ENCODE peak calls at places on chromosomes 11 and 22, in nine cellular contexts. Z is neural progenitor cell, B is K562, C is HCT116, F is mammary epithelial cell, M is PC-3, J is PC-9, K is hepatocyte, R is HepG2. X is an unnamed sample.
A peak's percentile ranks its signal among the peaks of the same experiment; 100 is the strongest.

GRCh38 chr11:26228778-26229177 is 103.2 kb upstream of the ANO3 start:
- DNase-seq in Z (no peak), B (no peak), C (no peak), F (no peak), M (peak; percentile 23), J (no peak), K (no peak), R (no peak), X (no peak)

GRCh38 chr11:34189191-34189590 is 83.8 kb downstream of the NAT10 start:
- DNase-seq in Z (no peak), B (no peak), C (no peak), F (no peak), M (no peak), J (no peak), K (no peak), R (no peak), X (no peak)

GRCh38 chr11:44595964-44596381 is 30.5 kb downstream of the CD82 start:
- DNase-seq in Z (no peak), B (no peak), C (no peak), F (no peak), M (no peak), J (no peak), K (no peak), R (no peak), X (peak; percentile 52)

GRCh38 chr11:72224587-72225410 is at the start of gene INPPL1:
- DNase-seq in Z (peak; percentile 85), B (peak; percentile 62), C (no peak), F (peak; percentile 35), M (peak; percentile 43), J (no peak), K (peak; percentile 87), R (no peak), X (peak; percentile 28)

GRCh38 chr11:125979521-125979920 is 33.7 kb downstream of the VSIG10L2 start:
- DNase-seq in Z (no peak), B (no peak), C (no peak), F (no peak), M (no peak), J (no peak), K (no peak), R (no peak), X (no peak)

GRCh38 chr22:41480397-41480735 is 11.4 kb downstream of the ACO2 start:
- DNase-seq in Z (no peak), B (no peak), C (no peak), F (no peak), M (no peak), J (no peak), K (peak; percentile 68), R (no peak), X (peak; percentile 86)

GRCh38 chr11:117970400-117971024 is 15.7 kb upstream of the IL10RA start:
- DNase-seq in Z (no peak), B (no peak), C (no peak), F (peak; percentile 71), M (peak; percentile 46), J (peak; percentile 54), K (no peak), R (no peak), X (no peak)

GRCh38 chr11:7056828-7057513 is 31.8 kb upstream of the RBMXL2 start:
- DNase-seq in Z (no peak), B (no peak), C (no peak), F (no peak), M (no peak), J (no peak), K (no peak), R (no peak), X (peak; percentile 1)

GRCh38 chr22:33923660-33924246 is 3.5 kb upstream of the LARGE1 start:
- DNase-seq in Z (peak; percentile 94), B (peak; percentile 28), C (peak; percentile 27), F (peak; percentile 59), M (peak; percentile 56), J (peak; percentile 55), K (peak; percentile 91), R (peak; percentile 67), X (peak; percentile 59)

GRCh38 chr11:127711748-127712147 is 711.2 kb upstream of the KIRREL3 start:
- DNase-seq in Z (no peak), B (no peak), C (no peak), F (no peak), M (no peak), J (no peak), K (no peak), R (no peak), X (no peak)

GRCh38 chr11:127713226-127713625 is 712.7 kb upstream of the KIRREL3 start:
- DNase-seq in Z (no peak), B (no peak), C (no peak), F (no peak), M (no peak), J (no peak), K (no peak), R (no peak), X (no peak)

DNA sequence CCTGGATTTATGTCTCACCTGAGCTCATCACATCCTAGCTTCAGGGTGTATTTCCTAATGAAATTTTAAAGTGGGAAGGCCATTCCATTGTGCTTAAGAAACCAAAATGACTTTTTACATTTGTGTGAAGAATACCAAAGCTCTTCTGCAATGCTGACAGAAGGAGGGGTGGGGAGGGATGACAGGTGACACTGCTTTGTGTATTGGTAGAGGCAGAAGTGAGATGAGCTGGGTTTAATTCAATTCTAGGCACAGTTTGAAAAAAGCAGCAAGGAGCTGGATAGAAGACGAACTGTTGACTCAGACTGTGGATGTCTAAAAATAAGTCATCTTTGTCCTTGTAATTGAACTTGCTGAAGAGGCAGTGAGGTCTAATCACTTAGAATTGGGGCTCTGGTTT is 710.3 kb upstream of the KIRREL3 start:
- DNase-seq in Z (no peak), B (no peak), C (no peak), F (no peak), M (no peak), J (no peak), K (no peak), R (no peak), X (no peak)
- TF ChIP-seq EZH2 in Z (no peak), B (no peak), C (no peak), F (no peak), M (no peak), J (no peak), K (no peak), R (no peak), X (no peak)

GRCh38 chr11:3836903-3837302 is 3.9 kb downstream of the RHOG start:
- DNase-seq in Z (no peak), B (peak; percentile 39), C (no peak), F (no peak), M (no peak), J (no peak), K (no peak), R (no peak), X (no peak)

GRCh38 chr11:3835100-3835485 is 5.7 kb downstream of the RHOG start:
- DNase-seq in Z (no peak), B (peak; percentile 32), C (no peak), F (no peak), M (no peak), J (no peak), K (peak; percentile 19), R (no peak), X (no peak)

GRCh38 chr11:3837793-3838192 is 3.0 kb downstream of the RHOG start:
- DNase-seq in Z (no peak), B (peak; percentile 32), C (no peak), F (no peak), M (no peak), J (no peak), K (no peak), R (no peak), X (no peak)

GRCh38 chr11:3834349-3835099 is 6.2 kb downstream of the RHOG start:
- DNase-seq in Z (no peak), B (peak; percentile 78), C (no peak), F (no peak), M (no peak), J (no peak), K (no peak), R (no peak), X (no peak)

GRCh38 chr11:3835752-3836151 is 5.0 kb downstream of the RHOG start:
- DNase-seq in Z (no peak), B (no peak), C (no peak), F (no peak), M (no peak), J (no peak), K (no peak), R (no peak), X (no peak)
- TF ChIP-seq CTCF in Z (no peak), B (no peak), C (no peak), F (no peak), M (no peak), J (no peak), K (no peak), R (no peak), X (no peak)

DNA sequence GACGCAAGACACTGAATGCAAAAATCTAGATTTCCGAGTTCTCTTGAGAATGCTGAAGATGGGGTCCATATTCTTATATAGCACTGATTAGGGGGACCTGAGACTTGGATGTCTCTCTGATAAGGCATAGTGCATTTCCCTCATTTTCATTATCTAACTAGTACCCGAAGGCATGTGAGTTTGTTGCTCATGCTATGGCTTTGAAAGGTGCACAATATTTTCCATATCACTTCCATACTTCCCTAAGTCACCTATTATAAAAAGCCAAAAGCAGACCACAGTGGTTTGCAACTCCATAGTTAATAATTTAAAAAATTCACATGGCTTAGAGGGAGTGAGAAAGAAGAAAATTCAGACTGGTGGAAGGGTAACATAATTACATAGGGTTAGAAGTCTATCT is 1.7 kb downstream of the BTBD10 start:
- DNase-seq in Z (no peak), B (no peak), C (no peak), F (no peak), M (no peak), J (no peak), K (no peak), R (no peak), X (no peak)
- H3K4me3 ChIP-seq in Z (no peak overlapping the region), B (no peak overlapping the region), C (no peak overlapping the region), F (peak overlapping the region; percentile 72), M (peak overlapping the region; percentile 92), J (peak overlapping the region; percentile 94), K (no peak overlapping the region), R (peak overlapping the region; percentile 5), X (no peak overlapping the region)

GRCh38 chr11:11432621-11433319 is 79.7 kb upstream of the CSNK2A3 start:
- DNase-seq in Z (no peak), B (no peak), C (no peak), F (no peak), M (peak; percentile 75), J (no peak), K (no peak), R (no peak), X (no peak)

GRCh38 chr11:11436715-11437313 is 83.8 kb upstream of the CSNK2A3 start:
- DNase-seq in Z (no peak), B (no peak), C (no peak), F (no peak), M (no peak), J (no peak), K (no peak), R (no peak), X (no peak)

GRCh38 chr11:11430431-11430830 is 77.4 kb upstream of the CSNK2A3 start:
- DNase-seq in Z (no peak), B (no peak), C (no peak), F (no peak), M (no peak), J (no peak), K (no peak), R (no peak), X (no peak)

GRCh38 chr11:11440149-11440548 is 87.1 kb upstream of the CSNK2A3 start:
- DNase-seq in Z (peak; percentile 56), B (no peak), C (no peak), F (no peak), M (no peak), J (no peak), K (no peak), R (no peak), X (no peak)

DNA sequence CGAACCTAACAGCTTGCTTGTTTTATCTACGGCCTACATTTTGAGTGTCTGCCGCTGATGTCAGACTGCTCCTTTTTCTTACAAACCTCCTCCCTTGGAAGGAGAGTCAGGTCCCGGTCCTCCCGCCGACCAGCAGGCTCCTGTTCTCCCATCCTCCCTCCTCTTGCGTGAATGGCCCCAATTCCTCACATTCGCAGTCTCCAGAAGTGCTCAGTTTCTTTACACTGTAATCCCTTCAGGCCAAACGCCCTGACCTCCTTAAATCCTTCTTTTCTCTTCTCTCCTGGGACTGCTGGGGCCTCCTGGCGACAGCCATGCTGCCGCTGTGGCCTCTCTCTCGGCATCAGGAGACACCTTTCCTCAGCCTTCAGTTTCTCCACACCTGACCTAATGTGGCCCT is 82.6 kb upstream of the CSNK2A3 start:
- DNase-seq in Z (peak; percentile 78), B (no peak), C (no peak), F (no peak), M (no peak), J (no peak), K (no peak), R (no peak), X (no peak)
- TF ChIP-seq EZH2 in Z (no peak), B (no peak), C (no peak), F (no peak), M (no peak), J (no peak), K (no peak), R (no peak), X (no peak)